ENCODE peak calls at places on chromosomes 4 and X, in seven cellular contexts. G, A, T, Z, E, J and B are unnamed samples. For H3K4me1, the result is how much of the 10 kb centered on the place peaks cover.

GRCh38 chr4:145821771-145822170 is 116.9 kb downstream of the ZNF827 start:
- DNase-seq in G (no peak), A (no peak), T (no peak), Z (no peak), E (no peak), J (no peak), B (no peak)

GRCh38 chrX:1941291-1941690 is 326.4 kb downstream of the ASMT start:
- DNase-seq in G (no peak), A (no peak), T (no peak), Z (no peak), E (no peak), J (no peak), B (no peak)

GRCh38 chrX:124651031-124651430 is 304.7 kb downstream of the SH2D1A start:
- DNase-seq in G (no peak), A (no peak), T (no peak), Z (no peak), E (no peak), J (no peak), B (no peak)

GRCh38 chr4:8676676-8677075 is 84.1 kb downstream of the CPZ start:
- DNase-seq in G (no peak), A (no peak), T (no peak), Z (no peak), E (no peak), J (no peak), B (no peak)

GRCh38 chrX:53280703-53281320 is 572 bp downstream of the IQSEC2 start:
- DNase-seq in G (no peak), A (no peak), T (peak), Z (no peak), E (peak), J (no peak), B (no peak)

GRCh38 chr4:24405356-24405755 is 179.0 kb downstream of the DHX15 start:
- DNase-seq in G (no peak), A (no peak), T (no peak), Z (no peak), E (no peak), J (no peak), B (no peak)

GRCh38 chrX:118272237-118272636 is 73.7 kb upstream of the WDR44 start:
- DNase-seq in G (no peak), A (no peak), T (peak), Z (no peak), E (no peak), J (no peak), B (peak)

GRCh38 chrX:138748480-138748879 is 37.0 kb upstream of the FGF13 start:
- DNase-seq in G (no peak), A (no peak), T (peak), Z (peak), E (no peak), J (no peak), B (no peak)

GRCh38 chr4:147318581-147318980 is 162.3 kb upstream of the EDNRA start:
- DNase-seq in G (no peak), A (no peak), T (peak), Z (no peak), E (no peak), J (no peak), B (no peak)

GRCh38 chr4:89838005-89838404 is 1.0 kb upstream of the SNCA start:
- DNase-seq in G (no peak), A (no peak), T (no peak), Z (peak), E (no peak), J (peak), B (no peak)

GRCh38 chr4:98670186-98670585 is 11.8 kb upstream of the TSPAN5 start:
- DNase-seq in G (no peak), A (no peak), T (no peak), Z (no peak), E (no peak), J (no peak), B (no peak)

GRCh38 chrX:136211766-136212556 is 39.2 kb downstream of the MAP7D3 start:
- DNase-seq in G (no peak), A (no peak), T (no peak), Z (no peak), E (no peak), J (no peak), B (no peak)

GRCh38 chr4:91965166-91965565 is 338.6 kb upstream of the GRID2 start:
- DNase-seq in G (no peak), A (no peak), T (no peak), Z (no peak), E (no peak), J (no peak), B (no peak)

GRCh38 chr4:23266401-23266800 is 573.7 kb downstream of the GBA3 start:
- DNase-seq in G (no peak), A (no peak), T (no peak), Z (peak), E (no peak), J (no peak), B (no peak)

GRCh38 chr4:23260510-23260909 is 567.8 kb downstream of the GBA3 start:
- DNase-seq in G (no peak), A (no peak), T (no peak), Z (no peak), E (no peak), J (no peak), B (no peak)
- H3K4me1 ChIP-seq in G (under half), A (under half), T (under half), Z (under half), E (under half), J (under half), B (under half)

GRCh38 chr4:177117256-177117655 is 192.4 kb upstream of the NEIL3 start:
- DNase-seq in G (no peak), A (no peak), T (no peak), Z (peak), E (no peak), J (no peak), B (no peak)
- H3K27ac ChIP-seq in G (no peak), A (no peak), T (no peak), Z (no peak), E (no peak), J (no peak), B (no peak)

GRCh38 chrX:12702509-12703091 is 88.6 kb upstream of the PRPS2 start:
- DNase-seq in G (no peak), A (no peak), T (peak), Z (peak), E (no peak), J (peak), B (peak)
- TF ChIP-seq CTCF in G (no peak), A (no peak), T (peak), Z (peak), E (no peak), J (peak), B (peak)

GRCh38 chr4:25936696-25937095 is 22.7 kb downstream of the SMIM20 start:
- DNase-seq in G (no peak), A (no peak), T (no peak), Z (no peak), E (no peak), J (no peak), B (no peak)
- H3K4me1 ChIP-seq in G (under half), A (under half), T (under half), Z (under half), E (under half), J (under half), B (under half)

GRCh38 chr4:88613417-88613875 is 21.2 kb downstream of the HERC3 start:
- DNase-seq in G (no peak), A (no peak), T (no peak), Z (peak), E (no peak), J (peak), B (peak)
- H3K27ac ChIP-seq in G (peak), A (peak), T (peak), Z (no peak), E (peak), J (peak), B (peak)

DNA sequence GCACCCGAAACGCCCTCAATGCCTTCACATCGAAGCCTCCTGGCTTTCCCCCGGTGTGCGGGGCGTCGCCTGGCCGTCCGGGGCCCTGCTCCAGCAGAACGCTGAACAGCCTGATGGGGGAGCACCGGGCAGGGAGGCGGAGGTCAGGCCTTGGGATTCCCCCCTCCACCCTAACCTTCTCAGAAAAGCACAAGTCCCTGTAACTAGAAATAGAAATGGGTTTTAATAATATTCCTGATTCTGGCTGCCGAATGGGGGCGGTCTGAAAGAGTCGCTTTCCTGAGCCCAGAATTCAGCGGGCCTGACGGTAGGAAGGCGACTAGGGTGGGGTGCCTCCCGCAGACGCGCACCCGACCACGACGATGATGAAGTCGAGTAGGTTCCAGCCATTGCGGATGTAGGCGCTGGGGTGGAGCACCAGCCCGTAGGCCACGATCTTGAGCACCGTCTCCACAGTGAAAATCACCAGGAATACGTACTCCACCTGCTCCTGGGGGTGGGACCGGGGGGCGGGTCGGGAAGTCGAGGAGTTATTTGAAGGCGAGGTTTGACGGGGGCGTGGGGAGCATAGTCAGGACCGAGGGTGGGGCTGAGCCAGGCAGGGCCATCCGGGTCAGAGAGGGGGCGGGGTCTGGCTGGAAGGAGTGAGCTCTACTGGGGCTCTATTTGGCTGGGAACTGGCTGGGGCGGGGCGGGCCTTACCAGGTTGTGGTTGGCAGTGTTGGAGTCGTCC is 2.5 kb downstream of the CACNA1F start:
- DNase-seq in G (peak), A (peak), T (no peak), Z (peak), E (no peak), J (no peak), B (no peak)
- TF ChIP-seq CTCF in G (no peak), A (no peak), T (no peak), Z (peak), E (no peak), J (no peak), B (peak)

GRCh38 chr4:140802591-140802990 is 46.4 kb upstream of the TBC1D9 start:
- DNase-seq in G (no peak), A (no peak), T (no peak), Z (no peak), E (no peak), J (no peak), B (no peak)
- H3K4me1 ChIP-seq in G (under half), A (under half), T (under half), Z (under half), E (under half), J (under half), B (under half)

GRCh38 chrX:15464704-15465103 is 28.4 kb downstream of the PIR start:
- DNase-seq in G (no peak), A (no peak), T (peak), Z (no peak), E (no peak), J (no peak), B (no peak)
- H3K27ac ChIP-seq in G (no peak), A (no peak), T (no peak), Z (no peak), E (no peak), J (no peak), B (no peak)

DNA sequence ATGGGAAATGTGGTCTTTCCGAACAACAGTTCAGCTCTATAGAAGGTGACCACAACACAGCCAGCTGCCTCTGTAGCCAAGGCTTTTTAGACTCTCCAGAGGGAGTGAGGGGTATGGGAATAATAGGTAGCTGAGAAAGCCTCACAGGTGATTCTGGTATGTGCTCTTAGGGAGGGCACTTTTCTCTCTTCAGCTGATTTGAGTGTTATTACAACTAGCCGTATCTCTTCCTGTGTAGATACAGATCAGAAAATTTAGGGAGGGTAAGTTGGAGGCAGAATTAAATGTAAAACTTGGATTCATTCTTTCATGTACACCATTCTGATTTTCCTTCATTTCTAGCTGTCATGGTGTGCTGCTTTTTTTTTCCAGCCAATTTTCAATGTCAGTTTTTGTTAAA is 154.9 kb downstream of the BMPR1B start:
- DNase-seq in G (no peak), A (no peak), T (no peak), Z (no peak), E (no peak), J (peak), B (no peak)
- TF ChIP-seq CTCF in G (no peak), A (no peak), T (no peak), Z (no peak), E (no peak), J (no peak), B (no peak)